ENCODE peak calls at places on chromosome 18, in nine cellular contexts. S is SK-MEL-5, Y is osteocyte, T is NCI-H345, K is H7, C is NCI-H1417, R is IMR-90, I is NCI-H774, A is keratinocyte. G is an unnamed sample.
A peak's percentile ranks its signal among the peaks of the same experiment; 100 is the strongest.

GRCh38 chr18:24802439-24802838 is 342.0 kb downstream of the HRH4 start:
- DNase-seq in R (no peak), A (no peak), K (no peak), T (no peak), S (no peak), C (no peak), I (no peak), Y (no peak), G (no peak)

GRCh38 chr18:10750386-10751035 is 224.7 kb downstream of the NAPG start:
- DNase-seq in K (no peak), C (no peak), I (no peak), T (no peak), S (no peak), A (no peak), R (peak; percentile 6), Y (no peak), G (no peak)

GRCh38 chr18:35005963-35006577 is 35.1 kb upstream of the MAPRE2 start:
- DNase-seq in S (peak; percentile 84), C (peak; percentile 89), I (peak; percentile 42), Y (no peak), T (peak; percentile 48), R (peak; percentile 70), K (peak; percentile 58), A (no peak), G (peak; percentile 75)

GRCh38 chr18:79387615-79388014 is 8.1 kb upstream of the NFATC1 start:
- DNase-seq in C (no peak), T (no peak), A (no peak), R (no peak), K (peak; percentile 37), S (no peak), I (no peak), Y (no peak), G (no peak)

GRCh38 chr18:35571138-35571537 is 10.4 kb upstream of the GALNT1 start:
- DNase-seq in I (no peak), S (peak; percentile 64), R (peak; percentile 57), C (no peak), Y (no peak), A (no peak), K (no peak), T (no peak), G (no peak)

GRCh38 chr18:50724631-50725235 is 95.1 kb downstream of the MRO start:
- DNase-seq in T (no peak), K (peak; percentile 12), R (no peak), Y (no peak), A (no peak), S (no peak), I (no peak), C (no peak), G (no peak)

GRCh38 chr18:44733069-44733753 is 52.5 kb downstream of the SETBP1 start:
- DNase-seq in I (no peak), R (peak; percentile 86), T (no peak), Y (no peak), A (peak; percentile 88), K (no peak), C (no peak), S (peak; percentile 40), G (no peak)

GRCh38 chr18:44876749-44877148 is 196.1 kb downstream of the SETBP1 start:
- DNase-seq in Y (no peak), R (no peak), I (no peak), K (no peak), T (no peak), A (no peak), C (no peak), S (no peak), G (no peak)

GRCh38 chr18:39340418-39340817 is 1774.8 kb upstream of the CELF4 start:
- DNase-seq in A (no peak), K (no peak), R (no peak), S (no peak), T (no peak), I (no peak), Y (no peak), C (no peak), G (no peak)

GRCh38 chr18:5144629-5145028 is 52.4 kb downstream of the AKAIN1 start:
- DNase-seq in Y (no peak), C (no peak), A (no peak), R (no peak), S (no peak), T (no peak), K (no peak), I (no peak), G (no peak)

GRCh38 chr18:46793565-46793964 is 36.7 kb upstream of the ST8SIA5 start:
- DNase-seq in R (no peak), I (no peak), Y (no peak), S (peak; percentile 7), T (no peak), A (no peak), K (no peak), C (no peak), G (no peak)

GRCh38 chr18:7918696-7919095 is 351.6 kb downstream of the PTPRM start:
- DNase-seq in R (no peak), A (no peak), T (no peak), C (no peak), I (no peak), K (no peak), Y (no peak), S (no peak), G (no peak)

GRCh38 chr18:8556424-8556823 is 52.8 kb upstream of the RAB12 start:
- DNase-seq in S (no peak), R (no peak), A (no peak), T (peak; percentile 15), C (no peak), I (no peak), Y (no peak), K (no peak), G (no peak)

GRCh38 chr18:48719388-48719787 is 180.6 kb downstream of the CTIF start:
- DNase-seq in I (no peak), S (no peak), A (no peak), C (no peak), T (no peak), K (no peak), R (no peak), Y (no peak), G (no peak)

GRCh38 chr18:13836559-13836958 is 12.6 kb downstream of the MC5R start:
- DNase-seq in Y (no peak), T (no peak), C (no peak), A (no peak), R (no peak), S (no peak), I (no peak), K (no peak), G (no peak)